ENCODE peak calls at places on chromosomes 6 and 20, in ten cellular contexts. P, T, Y, U, Q, V, N, K, E and D are unnamed samples.

GRCh38 chr6:79536615-79536968 is 638 bp downstream of the LCA5 start:
- DNase-seq in E (peak; percentile 61), V (no peak), P (peak; percentile 46), Q (no peak), T (peak; percentile 31), Y (peak; percentile 53), U (no peak), K (peak; percentile 17), N (peak; percentile 87), D (peak; percentile 49)

GRCh38 chr6:110661426-110661825 is 153.8 kb downstream of the CDK19 start:
- DNase-seq in U (no peak), Y (no peak), V (no peak), Q (no peak), T (no peak), P (no peak), K (no peak), E (no peak), N (no peak), D (no peak)

GRCh38 chr6:29598348-29598747 is 13.4 kb downstream of the OR2H2 start:
- DNase-seq in U (no peak), N (no peak), V (no peak), T (no peak), K (no peak), P (no peak), Y (no peak), Q (no peak), E (no peak), D (no peak)

GRCh38 chr6:18473765-18474164 is 86.6 kb downstream of the RNF144B start:
- DNase-seq in U (no peak), E (no peak), N (no peak), Q (no peak), K (no peak), Y (no peak), V (no peak), P (no peak), T (no peak), D (no peak)

GRCh38 chr6:29631209-29631810 is 1.7 kb downstream of the GABBR1 start:
- DNase-seq in K (no peak), N (peak; percentile 82), E (no peak), Q (no peak), T (peak; percentile 34), V (no peak), U (no peak), P (no peak), Y (no peak), D (peak; percentile 16)

GRCh38 chr6:841569-841968 is 148.6 kb upstream of the EXOC2 start:
- DNase-seq in V (no peak), N (no peak), Q (no peak), P (no peak), Y (no peak), E (no peak), T (no peak), U (no peak), K (no peak), D (no peak)

GRCh38 chr20:11891081-11891826 is 26.4 kb upstream of the BTBD3 start:
- DNase-seq in T (peak; percentile 34), P (peak; percentile 50), N (peak; percentile 85), Y (peak; percentile 58), U (no peak), E (peak; percentile 72), K (peak; percentile 50), Q (peak; percentile 22), V (peak; percentile 11), D (peak; percentile 56)

GRCh38 chr20:24651171-24651972 is 181.9 kb downstream of the SYNDIG1 start:
- DNase-seq in Q (peak; percentile 63), N (no peak), K (no peak), V (no peak), U (no peak), Y (no peak), T (peak; percentile 97), P (no peak), E (no peak), D (no peak)

GRCh38 chr6:126176266-126176665 is 163.6 kb upstream of the CENPW start:
- DNase-seq in V (no peak), T (peak; percentile 14), U (no peak), P (no peak), N (no peak), E (no peak), K (no peak), Q (no peak), Y (no peak), D (peak; percentile 20)

GRCh38 chr6:62803094-62803493 is 408.2 kb upstream of the FKBP1C start:
- DNase-seq in Q (no peak), N (no peak), P (no peak), U (no peak), T (no peak), V (no peak), K (no peak), E (no peak), Y (no peak), D (no peak)

GRCh38 chr6:166422201-166422940 is 39.6 kb upstream of the MPC1 start:
- DNase-seq in P (no peak), K (no peak), U (no peak), T (no peak), V (no peak), E (no peak), N (peak; percentile 46), Y (peak; percentile 19), Q (no peak), D (no peak)

GRCh38 chr6:32627831-32628230 is 9.4 kb upstream of the HLA-DQA1 start:
- DNase-seq in V (no peak), K (peak; percentile 19), P (no peak), N (no peak), T (peak; percentile 43), Y (peak; percentile 76), Q (no peak), E (peak; percentile 41), U (no peak), D (no peak)

GRCh38 chr6:164185342-164185920 is 770.9 kb downstream of the QKI start:
- DNase-seq in T (no peak), E (no peak), P (no peak), V (no peak), Q (no peak), U (no peak), Y (no peak), K (no peak), N (no peak), D (no peak)

GRCh38 chr6:110509617-110510231 is 33.3 kb upstream of the SLC22A16 start:
- DNase-seq in P (no peak), E (no peak), T (peak; percentile 89), V (no peak), Y (no peak), Q (no peak), K (no peak), N (peak; percentile 3), U (no peak), D (no peak)

GRCh38 chr6:26536571-26537159 is 1.5 kb upstream of the HMGN4 start:
- DNase-seq in Y (peak; percentile 68), V (no peak), K (peak; percentile 52), T (peak; percentile 77), E (no peak), P (no peak), N (peak; percentile 82), U (no peak), Q (no peak), D (peak; percentile 65)

GRCh38 chr6:26538936-26539615 is 910 bp downstream of the HMGN4 start:
- DNase-seq in Y (no peak), V (no peak), K (no peak), E (no peak), N (no peak), T (no peak), P (no peak), U (no peak), Q (no peak), D (peak; percentile 41)

GRCh38 chr6:26537160-26537845 is 863 bp upstream of the HMGN4 start:
- DNase-seq in U (peak; percentile 46), K (peak; percentile 92), E (peak; percentile 91), P (peak; percentile 92), N (peak; percentile 98), T (peak; percentile 96), Q (peak; percentile 60), V (no peak), Y (peak; percentile 96), D (peak; percentile 96)

GRCh38 chr6:26538572-26538902 is 371 bp downstream of the HMGN4 start:
- DNase-seq in N (peak; percentile 88), T (peak; percentile 12), U (no peak), K (no peak), Y (no peak), V (no peak), P (no peak), E (no peak), Q (no peak), D (no peak)

DNA sequence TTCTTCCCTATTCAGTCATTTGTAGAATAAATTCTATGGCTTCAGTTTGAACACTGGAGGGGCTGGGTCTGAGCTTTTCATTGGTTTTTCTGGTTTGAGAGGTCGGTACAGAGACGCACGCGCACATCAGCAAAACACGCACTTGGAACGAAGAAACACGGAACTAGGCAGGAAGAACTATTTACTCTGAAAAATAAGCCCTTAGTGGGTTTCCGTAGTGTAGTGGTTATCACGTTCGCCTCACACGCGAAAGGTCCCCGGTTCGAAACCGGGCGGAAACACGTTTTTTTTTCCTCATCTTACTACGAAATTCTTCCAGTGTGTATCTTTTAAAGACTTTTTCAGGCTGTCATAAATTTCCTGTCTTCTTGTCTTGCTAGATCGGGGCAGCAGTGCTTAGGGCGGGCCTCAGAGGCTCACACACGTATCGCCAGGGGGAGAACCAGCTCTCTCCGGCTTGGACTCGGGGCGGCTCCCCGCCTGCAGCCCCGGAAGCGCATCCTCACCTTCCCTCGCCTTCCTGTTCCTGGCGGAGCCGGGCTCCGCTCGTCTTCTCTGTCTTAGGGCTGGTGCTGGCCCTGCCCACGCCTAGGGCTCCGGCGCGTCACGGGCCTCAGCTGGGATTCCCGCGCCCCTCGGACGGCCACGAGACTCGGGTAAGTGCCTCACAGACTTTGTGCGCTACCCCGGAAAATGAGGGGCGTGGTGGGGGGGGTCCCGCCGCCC is at the start of gene HMGN4:
- DNase-seq in U (peak; percentile 69), P (peak; percentile 79), T (peak; percentile 90), V (peak; percentile 54), Y (peak; percentile 91), E (peak; percentile 87), N (peak; percentile 96), Q (peak; percentile 61), K (peak; percentile 85), D (peak; percentile 94)
- TF ChIP-seq POLR2A in U (peak; percentile 81), P (peak; percentile 29), T (peak; percentile 74), V (peak; percentile 71), Y (peak; percentile 67), E (no peak), N (no peak), Q (peak; percentile 84), K (peak; percentile 74), D (peak; percentile 68)

GRCh38 chr6:34877869-34878485 is 9.9 kb downstream of the TAF11 start:
- DNase-seq in U (no peak), E (no peak), P (no peak), T (no peak), V (no peak), N (no peak), K (no peak), Q (no peak), Y (no peak), D (no peak)
- TF ChIP-seq POLR2A in U (no peak), E (no peak), P (no peak), T (no peak), V (no peak), N (no peak), K (no peak), Q (no peak), Y (no peak), D (no peak)

GRCh38 chr20:50957798-50958732 is at the start of gene DPM1:
- DNase-seq in U (peak; percentile 66), E (peak; percentile 92), T (peak; percentile 89), N (peak; percentile 98), V (peak; percentile 60), P (peak; percentile 87), Q (peak; percentile 41), Y (peak; percentile 94), K (peak; percentile 90), D (peak; percentile 97)
- TF ChIP-seq POLR2A in U (peak; percentile 99), E (no peak), T (peak; percentile 98), N (peak; percentile 53), V (peak; percentile 99), P (peak; percentile 81), Q (peak; percentile 97), Y (peak; percentile 87), K (peak; percentile 94), D (peak; percentile 98)

GRCh38 chr6:42890311-42891198 is 11.1 kb downstream of the RPL7L1 start:
- DNase-seq in N (peak; percentile 98), Q (peak; percentile 77), Y (peak; percentile 96), T (peak; percentile 97), K (peak; percentile 95), E (peak; percentile 96), U (peak; percentile 90), P (peak; percentile 91), V (peak; percentile 89), D (peak; percentile 96)
- TF ChIP-seq POLR2A in N (no peak), Q (peak; percentile 68), Y (peak; percentile 74), T (peak; percentile 91), K (peak; percentile 94), E (no peak), U (peak; percentile 96), P (peak; percentile 49), V (peak; percentile 98), D (peak; percentile 91)